ENCODE peak calls at places on chromosome 11, in six cellular contexts. N, B, I, G, K and R are unnamed samples.

GRCh38 chr11:66232769-66233168 is 35.7 kb upstream of the RAB1B start:
- DNase-seq in N (no peak), B (no peak), I (no peak), G (no peak), K (no peak), R (no peak)

GRCh38 chr11:78224506-78224905 is 35.8 kb downstream of the USP35 start:
- DNase-seq in N (no peak), B (no peak), I (peak), G (no peak), K (no peak), R (peak)

GRCh38 chr11:101292661-101293240 is 163.1 kb upstream of the PGR start:
- DNase-seq in N (no peak), B (no peak), I (no peak), G (no peak), K (no peak), R (no peak)

GRCh38 chr11:35031869-35032268 is 107.1 kb upstream of the CD44 start:
- DNase-seq in N (no peak), B (no peak), I (no peak), G (no peak), K (no peak), R (no peak)

GRCh38 chr11:119624102-119624615 is 104.8 kb downstream of the NECTIN1 start:
- DNase-seq in N (no peak), B (no peak), I (no peak), G (no peak), K (no peak), R (no peak)

GRCh38 chr11:113168804-113169342 is 145.5 kb upstream of the TTC12 start:
- DNase-seq in N (no peak), B (no peak), I (no peak), G (no peak), K (no peak), R (no peak)

GRCh38 chr11:109619498-109619897 is 197.5 kb downstream of the C11orf87 start:
- DNase-seq in N (no peak), B (no peak), I (no peak), G (no peak), K (no peak), R (no peak)

GRCh38 chr11:68141247-68142027 is 20.2 kb upstream of the CHKA start:
- DNase-seq in N (no peak), B (no peak), I (no peak), G (no peak), K (no peak), R (no peak)

GRCh38 chr11:93492464-93493251 is 50.5 kb downstream of the SMCO4 start:
- DNase-seq in N (no peak), B (no peak), I (no peak), G (no peak), K (no peak), R (no peak)

GRCh38 chr11:65355013-65355775 is 643 bp downstream of the TIGD3 start:
- DNase-seq in N (peak), B (no peak), I (no peak), G (peak), K (no peak), R (no peak)

GRCh38 chr11:5624489-5625278 is at the start of gene TRIM34:
- DNase-seq in N (peak), B (no peak), I (no peak), G (peak), K (peak), R (no peak)

GRCh38 chr11:4903484-4903883 is at the start of gene OR51A7:
- DNase-seq in N (no peak), B (no peak), I (no peak), G (no peak), K (no peak), R (no peak)

GRCh38 chr11:59187587-59187986 is 15.7 kb downstream of the DTX4 start:
- DNase-seq in N (peak), B (no peak), I (peak), G (no peak), K (peak), R (peak)

GRCh38 chr11:96338910-96339703 is 3.9 kb downstream of the MAML2 start:
- DNase-seq in N (peak), B (no peak), I (no peak), G (peak), K (no peak), R (no peak)

GRCh38 chr11:18010977-18011586 is 1.8 kb downstream of the SERGEF start:
- DNase-seq in N (no peak), B (no peak), I (no peak), G (no peak), K (no peak), R (no peak)

GRCh38 chr11:108568183-108568858 is 25.2 kb downstream of the EXPH5 start:
- DNase-seq in N (no peak), B (no peak), I (no peak), G (no peak), K (peak), R (no peak)

GRCh38 chr11:96159968-96160367 is 183.0 kb downstream of the MAML2 start:
- DNase-seq in N (no peak), B (no peak), I (no peak), G (no peak), K (no peak), R (no peak)

GRCh38 chr11:85742348-85742747 is 56.4 kb upstream of the CCDC89 start:
- DNase-seq in N (no peak), B (no peak), I (peak), G (no peak), K (no peak), R (no peak)

GRCh38 chr11:108959124-108959761 is 294.4 kb downstream of the DDX10 start:
- DNase-seq in N (no peak), B (no peak), I (no peak), G (no peak), K (no peak), R (no peak)

GRCh38 chr11:70430122-70430521 is 31.8 kb downstream of the CTTN start:
- DNase-seq in N (no peak), B (no peak), I (no peak), G (no peak), K (no peak), R (no peak)

GRCh38 chr11:121446752-121447156 is 5.4 kb upstream of the SORL1 start:
- DNase-seq in N (no peak), B (no peak), I (no peak), G (no peak), K (no peak), R (no peak)

GRCh38 chr11:63901660-63902059 is 15.3 kb downstream of the RCOR2 start:
- DNase-seq in N (no peak), B (no peak), I (no peak), G (no peak), K (no peak), R (no peak)

GRCh38 chr11:11532574-11532973 is 89.2 kb downstream of the GALNT18 start:
- DNase-seq in N (no peak), B (no peak), I (no peak), G (no peak), K (no peak), R (no peak)

GRCh38 chr11:45796461-45796861 is 8.5 kb upstream of the SLC35C1 start:
- DNase-seq in N (no peak), B (no peak), I (no peak), G (no peak), K (no peak), R (peak)

GRCh38 chr11:113896156-113896879 is 8.3 kb upstream of the HTR3B start:
- DNase-seq in N (peak), B (peak), I (no peak), G (no peak), K (peak), R (no peak)

GRCh38 chr11:117229411-117229810 is 2.5 kb downstream of the PCSK7 start:
- DNase-seq in N (no peak), B (no peak), I (no peak), G (no peak), K (no peak), R (no peak)

GRCh38 chr11:70176940-70177689 is 26.0 kb upstream of the FADD start:
- DNase-seq in N (peak), B (peak), I (no peak), G (peak), K (peak), R (no peak)

GRCh38 chr11:56841210-56841810 is 92.8 kb upstream of the OR9G4 start:
- DNase-seq in N (peak), B (peak), I (no peak), G (no peak), K (peak), R (no peak)

GRCh38 chr11:111798279-111798678 is 32.1 kb upstream of the PPP2R1B start:
- DNase-seq in N (no peak), B (no peak), I (no peak), G (no peak), K (no peak), R (no peak)

GRCh38 chr11:28526406-28526751 is 418.2 kb downstream of the METTL15 start:
- DNase-seq in N (no peak), B (peak), I (no peak), G (no peak), K (no peak), R (no peak)

GRCh38 chr11:108929241-108929640 is 264.4 kb downstream of the DDX10 start:
- DNase-seq in N (no peak), B (peak), I (no peak), G (no peak), K (no peak), R (no peak)

GRCh38 chr11:116366980-116367640 is 405.7 kb downstream of the BUD13 start:
- DNase-seq in N (no peak), B (no peak), I (no peak), G (no peak), K (no peak), R (no peak)

GRCh38 chr11:17542249-17542648 is 2.0 kb downstream of the USH1C start:
- DNase-seq in N (peak), B (no peak), I (no peak), G (peak), K (peak), R (no peak)

GRCh38 chr11:44518968-44519550 is 46.4 kb upstream of the CD82 start:
- DNase-seq in N (no peak), B (no peak), I (no peak), G (peak), K (no peak), R (no peak)

GRCh38 chr11:44515085-44515484 is 50.4 kb upstream of the CD82 start:
- DNase-seq in N (no peak), B (no peak), I (no peak), G (peak), K (no peak), R (no peak)

GRCh38 chr11:44517541-44517940 is 47.9 kb upstream of the CD82 start:
- DNase-seq in N (no peak), B (no peak), I (no peak), G (peak), K (no peak), R (no peak)

GRCh38 chr11:44519989-44520737 is 45.3 kb upstream of the CD82 start:
- DNase-seq in N (no peak), B (no peak), I (no peak), G (no peak), K (no peak), R (no peak)

DNA sequence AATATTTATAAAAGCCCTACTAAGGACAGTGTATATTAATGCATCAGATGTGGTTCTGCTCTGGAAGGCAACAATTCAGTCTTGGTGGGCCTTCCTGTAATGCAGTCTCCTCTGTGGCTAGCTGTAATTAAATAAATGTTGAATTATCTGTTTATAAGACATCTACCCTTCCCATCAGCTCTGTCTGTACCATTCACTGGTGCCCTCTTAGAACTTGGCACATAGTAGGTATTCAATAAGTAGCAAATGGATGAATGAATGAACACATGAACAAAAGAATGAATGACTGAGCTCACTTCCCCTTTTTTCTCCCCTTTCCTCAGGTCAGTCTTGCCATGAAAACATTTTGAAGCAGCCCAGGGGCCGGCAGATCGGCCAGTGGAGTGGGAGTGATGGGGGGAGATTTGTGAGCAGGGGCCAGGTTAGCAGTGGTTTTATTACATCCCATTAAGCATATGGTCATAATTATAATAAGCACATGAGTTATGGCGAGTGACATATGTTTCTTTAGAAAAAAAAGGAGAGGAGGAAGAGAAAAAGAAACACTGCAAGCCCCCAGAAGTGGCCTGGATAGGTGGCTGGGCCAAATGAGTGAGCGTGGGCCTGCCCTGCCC is 48.7 kb upstream of the CD82 start:
- DNase-seq in N (no peak), B (no peak), I (no peak), G (peak), K (no peak), R (no peak)
- TF ChIP-seq POLR2AphosphoS5 in N (no peak), B (no peak), I (no peak), G (no peak), K (no peak), R (no peak)

DNA sequence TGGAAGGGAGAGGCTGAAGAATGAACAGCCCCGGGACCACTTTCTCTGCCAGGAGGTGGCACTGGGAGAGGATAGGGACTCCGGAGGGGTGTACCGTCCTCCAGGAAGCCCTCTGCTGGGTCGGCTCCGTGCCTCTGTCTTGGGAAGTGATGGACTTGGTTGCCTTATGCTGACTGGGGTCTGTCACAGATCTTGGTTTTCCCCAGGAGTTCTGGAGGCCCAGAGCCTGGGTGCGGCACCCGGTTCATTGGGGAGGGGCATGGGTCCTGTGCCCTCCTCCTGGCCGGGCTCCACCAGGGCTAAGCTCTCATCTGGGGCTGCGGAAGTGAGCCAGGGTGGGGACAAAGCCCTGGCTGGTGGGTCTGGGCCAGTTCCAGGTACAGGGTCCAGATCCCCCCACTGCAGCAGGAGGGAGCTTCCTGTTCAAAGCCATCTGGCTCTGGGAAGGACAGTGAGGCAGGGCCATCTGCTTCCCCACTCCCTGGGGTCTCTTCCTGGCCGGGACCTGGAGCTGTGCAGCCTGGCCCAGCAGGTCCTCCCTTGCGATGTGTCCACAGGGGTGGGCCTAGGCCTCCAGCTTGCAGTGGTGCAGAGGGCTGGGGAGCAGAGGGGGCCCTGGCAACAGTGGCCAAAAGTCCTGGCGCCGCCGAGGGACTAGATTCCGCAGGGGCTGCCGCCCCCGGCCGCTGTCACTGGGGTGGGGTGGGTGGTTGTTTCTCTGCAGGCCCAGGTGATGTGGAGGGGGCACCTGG is 1.1 kb upstream of the AP2A2 start:
- DNase-seq in N (no peak), B (no peak), I (no peak), G (no peak), K (no peak), R (no peak)
- H3K4me3 ChIP-seq in N (no peak), B (no peak), I (peak), G (no peak), K (no peak), R (peak)

GRCh38 chr11:12556788-12557384 is 117.3 kb upstream of the TEAD1 start:
- DNase-seq in N (peak), B (peak), I (peak), G (no peak), K (peak), R (no peak)

GRCh38 chr11:12547953-12548650 is 126.1 kb upstream of the TEAD1 start:
- DNase-seq in N (no peak), B (no peak), I (peak), G (no peak), K (no peak), R (no peak)

GRCh38 chr11:12556155-12556554 is 118.1 kb upstream of the TEAD1 start:
- DNase-seq in N (no peak), B (no peak), I (peak), G (no peak), K (no peak), R (no peak)

GRCh38 chr11:12554122-12554521 is 120.1 kb upstream of the TEAD1 start:
- DNase-seq in N (no peak), B (no peak), I (no peak), G (no peak), K (no peak), R (no peak)

DNA sequence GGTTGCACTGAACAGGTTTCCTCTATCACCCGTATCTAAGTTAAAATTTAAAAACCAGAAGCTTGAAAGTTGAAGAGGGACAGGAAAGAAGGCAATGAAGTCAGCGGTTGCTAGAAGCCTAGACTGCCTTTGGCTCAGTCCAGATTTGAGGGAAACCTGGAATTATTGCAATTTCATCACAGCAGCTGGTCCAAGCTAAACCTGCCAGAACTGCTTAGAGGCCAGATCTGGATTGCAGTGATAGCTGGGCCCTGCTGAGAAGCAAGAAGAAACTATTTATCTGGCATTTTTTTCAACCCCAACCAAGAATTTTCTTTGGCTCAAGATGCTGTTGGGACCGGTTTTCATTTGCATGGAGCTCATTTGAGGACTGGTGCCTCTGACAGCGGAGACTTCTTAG is 121.5 kb upstream of the TEAD1 start:
- DNase-seq in N (peak), B (no peak), I (peak), G (no peak), K (no peak), R (no peak)
- TF ChIP-seq POLR2AphosphoS5 in N (no peak), B (no peak), I (peak), G (no peak), K (no peak), R (no peak)

GRCh38 chr11:74896311-74896710 is 52.6 kb downstream of the XRRA1 start:
- DNase-seq in N (peak), B (no peak), I (no peak), G (no peak), K (no peak), R (no peak)
- H3K4me3 ChIP-seq in N (no peak), B (no peak), I (no peak), G (no peak), K (no peak), R (no peak)

GRCh38 chr11:80587906-80588305 is 1147.1 kb upstream of the TENM4 start:
- DNase-seq in N (no peak), B (no peak), I (no peak), G (no peak), K (no peak), R (no peak)
- TF ChIP-seq POLR2AphosphoS5 in N (no peak), B (no peak), I (no peak), G (no peak), K (no peak), R (no peak)

GRCh38 chr11:83069441-83070043 is 2.2 kb downstream of the RAB30 start:
- DNase-seq in N (no peak), B (no peak), I (no peak), G (no peak), K (no peak), R (no peak)
- H3K4me3 ChIP-seq in N (peak), B (no peak), I (peak), G (no peak), K (no peak), R (peak)